ENCODE peak calls at places on chromosomes 1 and 21, in six cellular contexts. F is cardiac fibroblast, P is lower leg skin, D is tibial nerve, I is endodermal cell, M is GM23338. S is an unnamed sample.

GRCh38 chr1:20533635-20534034 is 18.7 kb upstream of the FAM43B start:
- DNase-seq in F (no peak), P (no peak), D (no peak), I (no peak), M (no peak), S (no peak)

GRCh38 chr1:116654351-116654750 is 13.2 kb downstream of the IGSF3 start:
- DNase-seq in F (no peak), P (peak; percentile 62), D (no peak), I (no peak), M (no peak), S (no peak)

GRCh38 chr1:155196893-155197638 is 10.6 kb downstream of the THBS3 start:
- DNase-seq in F (no peak), P (no peak), D (no peak), I (no peak), M (no peak), S (no peak)

GRCh38 chr1:21825393-21825792 is 13.3 kb downstream of the LDLRAD2 start:
- DNase-seq in F (no peak), P (no peak), D (no peak), I (no peak), M (no peak), S (no peak)

GRCh38 chr21:45822429-45823099 is 159.0 kb upstream of the COL6A1 start:
- DNase-seq in F (no peak), P (peak; percentile 65), D (no peak), I (peak; percentile 79), M (peak; percentile 56), S (no peak)

GRCh38 chr1:183845681-183846080 is 40.8 kb downstream of the RGL1 start:
- DNase-seq in F (peak; percentile 67), P (no peak), D (no peak), I (no peak), M (no peak), S (no peak)

GRCh38 chr1:58804853-58805252 is 21.0 kb upstream of the JUN start:
- DNase-seq in F (no peak), P (no peak), D (no peak), I (peak; percentile 72), M (peak; percentile 29), S (no peak)

GRCh38 chr1:100438375-100438774 is 86.1 kb downstream of the CDC14A start:
- DNase-seq in F (no peak), P (no peak), D (no peak), I (no peak), M (no peak), S (no peak)

GRCh38 chr1:27559466-27560030 is 44.4 kb downstream of the AHDC1 start:
- DNase-seq in F (no peak), P (no peak), D (no peak), I (no peak), M (no peak), S (no peak)

GRCh38 chr1:93022580-93022979 is 56.5 kb upstream of the MTF2 start:
- DNase-seq in F (no peak), P (no peak), D (no peak), I (no peak), M (no peak), S (no peak)

GRCh38 chr1:94345148-94345721 is 73.0 kb upstream of the ABCD3 start:
- DNase-seq in F (no peak), P (no peak), D (no peak), I (no peak), M (no peak), S (no peak)

GRCh38 chr21:26169061-26169610 is 1.4 kb downstream of the APP start:
- DNase-seq in F (peak; percentile 79), P (no peak), D (peak; percentile 39), I (peak; percentile 78), M (peak; percentile 72), S (no peak)

GRCh38 chr21:9839011-9839661 is 682.2 kb upstream of the TPTE start:
- DNase-seq in F (no peak), P (peak; percentile 85), D (no peak), I (no peak), M (no peak), S (no peak)

GRCh38 chr1:83998599-83999315 is at the start of gene TTLL7:
- DNase-seq in F (no peak), P (peak; percentile 91), D (no peak), I (peak; percentile 93), M (peak; percentile 87), S (no peak)
- TF ChIP-seq CTCF in F (no peak), P (no peak), D (no peak), I (no peak), M (no peak), S (peak; percentile 1)

DNA sequence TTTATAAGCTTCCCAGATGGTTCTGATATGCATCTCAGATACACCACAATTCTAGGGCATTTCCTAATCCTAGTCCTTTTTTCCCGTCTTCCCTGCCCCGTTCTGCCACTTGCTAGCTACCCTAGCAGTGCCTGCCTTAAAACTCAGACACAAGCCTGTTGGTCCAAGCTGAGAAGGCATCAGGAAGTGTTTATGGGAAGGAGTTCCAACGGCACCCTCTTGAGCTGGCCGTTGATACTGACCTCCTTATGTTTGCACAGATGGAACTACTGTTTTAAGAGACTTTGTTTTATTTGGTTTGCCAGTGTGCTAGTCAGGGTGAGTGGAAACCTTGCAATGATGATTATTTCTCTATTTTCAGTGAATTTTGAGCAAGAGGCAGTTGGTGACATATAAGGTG is 67.2 kb downstream of the UCK2 start:
- DNase-seq in F (peak; percentile 26), P (no peak), D (no peak), I (peak; percentile 48), M (no peak), S (peak; percentile 85)
- TF ChIP-seq CTCF in F (no peak), P (no peak), D (no peak), I (peak; percentile 41), M (peak; percentile 21), S (peak; percentile 50)

DNA sequence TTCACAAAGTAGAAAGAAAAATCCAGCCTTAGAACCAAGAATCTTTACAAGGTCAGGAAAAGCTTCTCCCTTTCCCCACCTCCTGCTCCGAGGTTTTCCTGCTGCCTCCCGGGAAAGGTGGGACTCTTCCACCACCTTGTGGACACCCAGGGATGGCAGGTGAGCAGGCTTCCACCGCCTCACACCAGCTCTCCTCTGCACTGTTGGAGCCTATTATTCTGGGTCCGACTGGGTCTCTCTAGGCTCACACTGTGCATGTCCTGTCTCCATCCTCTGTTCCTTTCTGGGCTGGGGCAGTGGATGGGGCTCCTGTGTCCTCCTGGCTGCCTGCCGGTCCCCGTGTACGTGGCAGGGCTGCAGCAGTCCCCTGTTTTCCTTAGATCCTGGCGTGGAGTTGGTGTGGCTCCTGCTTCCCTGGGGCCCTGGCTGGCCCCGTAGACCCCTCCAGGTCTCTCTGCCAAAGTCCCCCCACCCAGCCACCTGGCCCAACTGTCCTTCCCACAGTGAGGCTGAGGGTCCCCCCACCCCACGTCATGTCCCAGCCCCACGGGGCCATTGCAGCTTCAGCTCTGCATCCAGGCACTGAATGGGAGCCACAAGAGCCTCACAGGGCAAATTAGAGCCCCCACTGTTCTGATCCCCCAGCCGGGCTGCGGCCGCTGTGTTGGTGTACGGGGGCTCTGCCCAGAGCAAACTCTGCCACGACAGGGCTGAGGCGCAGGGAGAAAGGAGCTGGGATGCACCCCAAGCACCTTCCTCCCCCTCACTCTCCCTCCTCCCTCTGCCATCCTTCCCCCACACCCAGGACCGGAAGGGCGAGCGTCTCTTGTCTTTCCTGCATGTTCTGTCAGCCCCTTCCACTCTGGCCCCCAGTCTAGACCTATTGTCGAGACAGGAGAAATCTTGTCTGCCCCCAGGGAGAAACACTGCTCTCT is 3.3 kb upstream of the SLC45A1 start:
- DNase-seq in F (peak; percentile 84), P (peak; percentile 93), D (peak; percentile 68), I (peak; percentile 94), M (peak; percentile 90), S (peak; percentile 35)
- TF ChIP-seq CTCF in F (peak; percentile 95), P (no peak), D (peak; percentile 60), I (peak; percentile 98), M (peak; percentile 100), S (peak; percentile 98)

DNA sequence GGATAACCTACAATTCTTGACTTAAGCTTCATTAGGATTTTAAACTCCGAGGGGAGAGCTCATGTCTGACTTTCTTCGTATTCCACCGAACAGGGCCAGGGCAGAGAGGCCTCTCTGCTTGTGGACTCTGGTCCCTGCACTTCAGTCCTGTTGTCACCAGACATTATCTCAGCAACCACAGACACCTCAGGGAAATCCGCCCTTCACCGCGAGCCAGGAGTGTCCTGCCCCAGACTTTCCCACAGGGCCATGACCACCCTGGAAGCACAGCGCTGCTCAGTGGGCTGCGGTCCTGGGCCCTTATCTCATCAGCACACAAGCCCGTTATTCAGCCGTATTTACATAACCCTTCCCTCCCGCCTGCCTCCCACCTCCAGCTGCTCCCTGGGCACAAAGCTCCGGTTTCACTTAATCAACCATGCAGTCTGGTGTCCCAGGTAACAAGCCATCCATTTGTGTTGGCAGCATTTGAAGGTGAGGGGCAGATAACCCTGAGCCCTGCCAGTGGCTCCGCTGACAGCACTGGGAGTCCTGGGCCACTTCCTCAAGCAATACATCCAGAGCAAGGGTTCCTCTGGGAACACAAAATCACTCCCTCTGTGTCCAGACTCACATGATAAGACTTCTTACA is 122.8 kb upstream of the RAB4A start:
- DNase-seq in F (no peak), P (no peak), D (no peak), I (peak; percentile 87), M (peak; percentile 60), S (no peak)
- TF ChIP-seq CTCF in F (no peak), P (no peak), D (no peak), I (no peak), M (no peak), S (no peak)

DNA sequence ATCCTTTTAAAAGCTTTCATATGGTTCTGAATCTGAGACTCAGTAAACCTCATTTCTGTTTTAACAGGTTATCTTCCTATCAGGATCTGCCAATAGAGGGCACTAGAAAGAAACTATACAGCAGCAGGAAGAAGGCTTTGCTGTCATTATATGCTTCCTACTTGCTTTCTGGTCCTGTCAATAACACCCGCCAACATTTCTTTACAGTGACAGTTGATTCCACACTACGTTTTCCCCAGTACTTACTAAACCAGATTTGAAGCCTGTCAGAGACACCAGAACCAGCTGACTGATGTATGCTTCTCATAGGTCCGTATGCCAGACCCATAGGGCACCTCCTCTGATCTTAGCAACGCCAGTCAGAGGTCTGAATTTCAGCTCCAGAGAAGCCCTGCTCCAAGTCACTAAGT is 341.0 kb upstream of the NEGR1 start:
- DNase-seq in F (peak; percentile 72), P (no peak), D (no peak), I (peak; percentile 64), M (peak; percentile 81), S (peak; percentile 21)
- TF ChIP-seq CTCF in F (peak; percentile 74), P (no peak), D (peak; percentile 28), I (peak; percentile 82), M (peak; percentile 73), S (peak; percentile 68)

GRCh38 chr21:34133392-34133791 is 60.0 kb downstream of the MRPS6 start:
- DNase-seq in F (no peak), P (no peak), D (no peak), I (no peak), M (no peak), S (no peak)

GRCh38 chr21:34132905-34133304 is 59.5 kb downstream of the MRPS6 start:
- DNase-seq in F (no peak), P (no peak), D (no peak), I (no peak), M (no peak), S (no peak)

GRCh38 chr21:34132202-34132601 is 58.8 kb downstream of the MRPS6 start:
- DNase-seq in F (no peak), P (no peak), D (no peak), I (no peak), M (no peak), S (no peak)

GRCh38 chr21:34135330-34135729 is 62.0 kb downstream of the MRPS6 start:
- DNase-seq in F (no peak), P (no peak), D (no peak), I (no peak), M (no peak), S (no peak)

DNA sequence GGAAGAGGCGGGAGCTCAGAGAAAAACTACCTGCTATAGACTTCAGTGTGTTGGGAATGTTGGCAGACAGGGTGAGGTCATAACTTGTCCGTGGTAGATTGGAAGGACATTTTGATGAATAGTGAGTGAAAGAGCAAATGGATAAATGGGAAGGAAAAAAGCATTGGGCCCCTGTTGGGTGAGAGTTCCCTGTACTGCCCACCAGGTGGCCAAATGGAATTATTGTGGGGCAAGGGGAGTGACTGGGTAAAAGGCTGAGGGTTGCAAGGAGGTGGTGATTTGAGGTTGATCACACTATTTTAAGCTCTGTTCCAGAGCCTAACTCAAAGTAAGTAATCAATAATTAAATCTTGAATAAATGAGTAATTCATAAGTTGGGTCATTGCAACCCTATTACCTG is 60.4 kb downstream of the MRPS6 start:
- DNase-seq in F (no peak), P (no peak), D (no peak), I (no peak), M (peak; percentile 56), S (no peak)
- TF ChIP-seq CTCF in F (peak; percentile 26), P (no peak), D (no peak), I (peak; percentile 84), M (peak; percentile 60), S (no peak)